ENCODE peak calls at places on chromosomes 12 and 14, in ten cellular contexts. W is AG08395; F is transverse colon; T is NCI-H524; N is glutamatergic neuron; L is endothelial cell; O is IMR-90; P is CD8-positive, alpha-beta memory T cell; E is GM06990; J is mucosa of gallbladder. U is an unnamed sample.

GRCh38 chr14:35712466-35712865 is 96.6 kb downstream of the RALGAPA1 start:
- DNase-seq in J (no peak), F (no peak), P (no peak), E (no peak), N (no peak), L (no peak), W (no peak), O (no peak), T (no peak), U (no peak)

GRCh38 chr12:1474059-1474537 is 120.3 kb downstream of the FBXL14 start:
- DNase-seq in E (no peak), P (no peak), F (no peak), W (peak), J (no peak), L (no peak), O (peak), N (no peak), T (no peak), U (no peak)

GRCh38 chr12:31752450-31752849 is 23.6 kb upstream of the AMN1 start:
- DNase-seq in O (no peak), T (no peak), L (no peak), F (no peak), W (no peak), E (no peak), J (no peak), N (no peak), P (peak), U (no peak)

GRCh38 chr12:114799574-114800487 is 115.9 kb upstream of the TBX3 start:
- DNase-seq in W (peak), O (peak), J (peak), P (no peak), T (no peak), F (peak), L (no peak), E (no peak), N (no peak), U (no peak)

GRCh38 chr12:11981174-11981733 is 89.5 kb upstream of the BCL2L14 start:
- DNase-seq in L (no peak), P (peak), W (no peak), O (no peak), N (no peak), F (no peak), E (peak), J (no peak), T (no peak), U (peak)

GRCh38 chr12:70106347-70106746 is 136.9 kb upstream of the CNOT2 start:
- DNase-seq in O (no peak), E (no peak), W (no peak), P (no peak), J (no peak), L (no peak), F (no peak), T (no peak), N (no peak), U (no peak)

GRCh38 chr12:56119361-56119796 is 1.3 kb downstream of the ZC3H10 start:
- DNase-seq in W (peak), O (peak), N (peak), F (peak), J (peak), E (no peak), T (peak), L (peak), P (peak), U (peak)

GRCh38 chr12:56160160-56160763 is 2.1 kb downstream of the MYL6 start:
- DNase-seq in F (peak), J (peak), P (peak), N (no peak), W (peak), L (peak), E (peak), T (no peak), O (peak), U (peak)

GRCh38 chr12:128190614-128191013 is 76.4 kb upstream of the TMEM132C start:
- DNase-seq in J (no peak), N (peak), O (no peak), E (no peak), P (no peak), W (no peak), T (no peak), L (no peak), F (no peak), U (no peak)

GRCh38 chr12:101551362-101552114 is 43.2 kb upstream of the MYBPC1 start:
- DNase-seq in W (no peak), P (no peak), N (no peak), E (no peak), L (no peak), T (no peak), F (no peak), J (no peak), O (no peak), U (no peak)

GRCh38 chr12:24780969-24781368 is 167.9 kb downstream of the BCAT1 start:
- DNase-seq in O (peak), P (no peak), T (no peak), N (no peak), E (no peak), L (no peak), W (peak), F (no peak), J (no peak), U (no peak)

GRCh38 chr12:52522346-52523011 is 2.3 kb upstream of the KRT5 start:
- DNase-seq in O (no peak), E (no peak), W (peak), F (no peak), J (peak), N (no peak), L (no peak), P (no peak), T (no peak), U (no peak)

GRCh38 chr12:34292736-34293625 is 270.7 kb downstream of the ALG10 start:
- DNase-seq in N (peak), T (no peak), E (no peak), O (no peak), L (no peak), J (no peak), W (no peak), P (no peak), F (peak), U (no peak)

GRCh38 chr12:108691995-108692808 is 39.1 kb downstream of the CORO1C start:
- DNase-seq in E (peak), J (no peak), T (peak), F (peak), W (no peak), P (no peak), O (peak), L (no peak), N (no peak), U (no peak)

GRCh38 chr12:55839345-55840140 is 3.2 kb downstream of the MMP19 start:
- DNase-seq in J (no peak), L (no peak), E (no peak), W (no peak), P (no peak), T (no peak), N (no peak), F (no peak), O (no peak), U (no peak)

GRCh38 chr12:14723763-14724162 is 27.4 kb upstream of the GUCY2C start:
- DNase-seq in N (no peak), F (peak), O (peak), W (peak), E (peak), L (peak), J (peak), T (peak), P (peak), U (peak)

GRCh38 chr14:69997849-69998248 is 118.6 kb downstream of the SMOC1 start:
- DNase-seq in J (no peak), L (no peak), E (no peak), T (no peak), O (peak), W (no peak), F (no peak), P (no peak), N (no peak), U (no peak)

GRCh38 chr14:81172353-81172752 is 48.4 kb downstream of the GTF2A1 start:
- DNase-seq in F (no peak), E (peak), T (no peak), O (peak), L (no peak), P (no peak), J (no peak), W (peak), N (no peak), U (no peak)

GRCh38 chr14:69711471-69712216 is 55.3 kb upstream of the SRSF5 start:
- DNase-seq in P (no peak), E (no peak), W (no peak), T (peak), L (no peak), J (peak), F (peak), N (no peak), O (no peak), U (no peak)

GRCh38 chr12:127411141-127411915 is 855.6 kb upstream of the TMEM132C start:
- DNase-seq in W (peak), P (no peak), O (no peak), F (no peak), T (no peak), E (no peak), N (no peak), J (no peak), L (no peak), U (no peak)

GRCh38 chr12:96047621-96048211 is 12.3 kb upstream of the LTA4H start:
- DNase-seq in P (peak), J (peak), T (no peak), W (peak), E (no peak), O (peak), N (no peak), L (no peak), F (peak), U (peak)

GRCh38 chr12:54587315-54587821 is 1.1 kb downstream of the PPP1R1A start:
- DNase-seq in T (no peak), E (no peak), W (no peak), J (no peak), N (peak), P (no peak), L (no peak), F (no peak), O (no peak), U (no peak)

GRCh38 chr12:92138144-92138543 is 7.5 kb downstream of the BTG1 start:
- DNase-seq in P (no peak), N (no peak), O (no peak), W (no peak), J (no peak), L (no peak), E (no peak), F (no peak), T (no peak), U (no peak)

GRCh38 chr14:65575389-65575788 is 162.9 kb downstream of the FUT8 start:
- DNase-seq in N (no peak), T (no peak), O (no peak), P (no peak), W (no peak), F (no peak), L (no peak), J (no peak), E (no peak), U (no peak)

GRCh38 chr12:570237-570925 is 92.9 kb downstream of the NINJ2 start:
- DNase-seq in E (no peak), P (no peak), N (peak), O (peak), F (peak), J (peak), L (peak), T (no peak), W (peak), U (no peak)

GRCh38 chr12:113261847-113262470 is 40.7 kb downstream of the TPCN1 start:
- DNase-seq in T (no peak), J (no peak), O (peak), N (no peak), W (no peak), F (no peak), P (no peak), E (no peak), L (no peak), U (no peak)

U was measured in stimulated activated naive CD4-positive, alpha-beta T cell.